ENCODE peak calls at places on chromosomes 2 and 18, in nine cellular contexts. E is neural crest cell, P is adrenal gland, W is body of pancreas, U is neural progenitor cell, H is MCF 10A, R is hepatocyte, G is astrocyte of the spinal cord, J is GM20000. X is an unnamed sample.
A peak's percentile ranks its signal among the peaks of the same experiment; 100 is the strongest.

GRCh38 chr2:144358979-144359541 is 160.9 kb downstream of the ZEB2 start:
- DNase-seq in E (no peak), P (no peak), W (no peak), U (no peak), H (peak; percentile 40), R (no peak), G (peak; percentile 64), J (peak; percentile 40), X (no peak)

GRCh38 chr2:80086831-80087230 is 217.7 kb downstream of the LRRTM1 start:
- DNase-seq in E (no peak), P (no peak), W (no peak), U (peak; percentile 46), H (peak; percentile 56), R (peak; percentile 45), G (peak; percentile 40), J (no peak), X (no peak)

GRCh38 chr18:24076950-24077349 is 61.9 kb upstream of the CABYR start:
- DNase-seq in E (no peak), P (no peak), W (no peak), U (no peak), H (no peak), R (no peak), G (no peak), J (no peak), X (no peak)

GRCh38 chr18:68738572-68738971 is 23.7 kb upstream of the TMX3 start:
- DNase-seq in E (no peak), P (no peak), W (no peak), U (no peak), H (no peak), R (no peak), G (no peak), J (no peak), X (no peak)

GRCh38 chr18:57397440-57397839 is 37.7 kb upstream of the ONECUT2 start:
- DNase-seq in E (no peak), P (no peak), W (no peak), U (no peak), H (peak; percentile 20), R (peak; percentile 13), G (peak; percentile 14), J (no peak), X (no peak)

GRCh38 chr2:147711031-147711430 is 133.8 kb upstream of the ACVR2A start:
- DNase-seq in E (no peak), P (no peak), W (no peak), U (no peak), H (no peak), R (no peak), G (no peak), J (no peak), X (no peak)

GRCh38 chr18:5475252-5475651 is 68.5 kb downstream of the EPB41L3 start:
- DNase-seq in E (no peak), P (no peak), W (peak; percentile 54), U (no peak), H (no peak), R (no peak), G (no peak), J (no peak), X (no peak)

GRCh38 chr2:21438949-21439348 is 315.2 kb downstream of the TDRD15 start:
- DNase-seq in E (no peak), P (no peak), W (peak; percentile 10), U (no peak), H (no peak), R (peak; percentile 16), G (peak; percentile 36), J (no peak), X (no peak)

GRCh38 chr18:59323931-59324622 is 5.6 kb upstream of the CPLX4 start:
- DNase-seq in E (no peak), P (no peak), W (no peak), U (peak; percentile 26), H (no peak), R (no peak), G (peak; percentile 78), J (no peak), X (no peak)

GRCh38 chr2:70686577-70687460 is 81.2 kb downstream of the ADD2 start:
- DNase-seq in E (peak; percentile 8), P (no peak), W (no peak), U (peak; percentile 75), H (peak; percentile 81), R (peak; percentile 66), G (peak; percentile 33), J (peak; percentile 69), X (peak; percentile 59)

GRCh38 chr18:36130883-36131653 is 1.4 kb downstream of the ELP2 start:
- DNase-seq in E (no peak), P (no peak), W (no peak), U (no peak), H (no peak), R (no peak), G (no peak), J (no peak), X (no peak)

GRCh38 chr2:111188681-111189080 is 68.0 kb downstream of the BCL2L11 start:
- DNase-seq in E (no peak), P (no peak), W (no peak), U (no peak), H (no peak), R (no peak), G (no peak), J (no peak), X (no peak)

GRCh38 chr18:64330976-64331375 is 182.1 kb upstream of the LINC00305 start:
- DNase-seq in E (no peak), P (no peak), W (no peak), U (no peak), H (no peak), R (no peak), G (no peak), J (no peak), X (no peak)

GRCh38 chr2:11292464-11293255 is 51.8 kb downstream of the ROCK2 start:
- DNase-seq in E (no peak), P (no peak), W (no peak), U (peak; percentile 10), H (peak; percentile 10), R (no peak), G (peak; percentile 47), J (no peak), X (no peak)

GRCh38 chr2:66691199-66691975 is 256.5 kb downstream of the MEIS1 start:
- DNase-seq in E (no peak), P (no peak), W (no peak), U (no peak), H (no peak), R (no peak), G (peak; percentile 32), J (no peak), X (no peak)

GRCh38 chr2:203328735-203329549 is 748 bp downstream of the ABI2 start:
- DNase-seq in E (peak; percentile 32), P (peak; percentile 48), W (peak; percentile 20), U (peak; percentile 74), H (peak; percentile 51), R (peak; percentile 75), G (peak; percentile 33), J (peak; percentile 81), X (peak; percentile 55)

GRCh38 chr2:75053484-75054112 is 95.2 kb downstream of the POLE4 start:
- DNase-seq in E (peak; percentile 16), P (no peak), W (peak; percentile 27), U (peak; percentile 77), H (peak; percentile 62), R (peak; percentile 70), G (peak; percentile 22), J (peak; percentile 64), X (no peak)

GRCh38 chr2:23546913-23547312 is 161.9 kb downstream of the KLHL29 start:
- DNase-seq in E (no peak), P (no peak), W (no peak), U (no peak), H (no peak), R (no peak), G (no peak), J (no peak), X (no peak)

GRCh38 chr2:23545811-23546210 is 160.8 kb downstream of the KLHL29 start:
- DNase-seq in E (no peak), P (no peak), W (no peak), U (no peak), H (no peak), R (no peak), G (no peak), J (no peak), X (peak; percentile 57)

GRCh38 chr2:23549051-23549450 is 164.1 kb downstream of the KLHL29 start:
- DNase-seq in E (no peak), P (no peak), W (no peak), U (no peak), H (no peak), R (no peak), G (peak; percentile 32), J (no peak), X (no peak)

GRCh38 chr2:23548143-23548769 is 163.3 kb downstream of the KLHL29 start:
- DNase-seq in E (no peak), P (no peak), W (no peak), U (no peak), H (no peak), R (no peak), G (no peak), J (no peak), X (no peak)

GRCh38 chr2:23547725-23548124 is 162.7 kb downstream of the KLHL29 start:
- DNase-seq in E (no peak), P (no peak), W (no peak), U (no peak), H (no peak), R (no peak), G (no peak), J (no peak), X (no peak)
- TF ChIP-seq CTCF in E (no peak), P (no peak), W (no peak), U (no peak), H (no peak), R (no peak), G (peak; percentile 4), J (no peak), X (no peak)

GRCh38 chr2:131682122-131682944 is 154.6 kb downstream of the CCDC74A start:
- DNase-seq in E (peak; percentile 68), P (peak; percentile 84), W (peak; percentile 90), U (peak; percentile 89), H (peak; percentile 86), R (peak; percentile 88), G (peak; percentile 92), J (peak; percentile 85), X (peak; percentile 86)
- TF ChIP-seq CTCF in E (peak; percentile 50), P (peak; percentile 12), W (peak; percentile 29), U (peak; percentile 48), H (peak; percentile 31), R (peak; percentile 35), G (peak; percentile 48), J (peak; percentile 20), X (peak; percentile 18)

GRCh38 chr18:72089432-72089831 is 454.7 kb downstream of the CBLN2 start:
- DNase-seq in E (no peak), P (no peak), W (no peak), U (no peak), H (no peak), R (no peak), G (no peak), J (no peak), X (no peak)

GRCh38 chr18:72091369-72091768 is 452.8 kb downstream of the CBLN2 start:
- DNase-seq in E (no peak), P (no peak), W (no peak), U (no peak), H (no peak), R (no peak), G (no peak), J (no peak), X (no peak)

GRCh38 chr18:72086421-72086820 is 457.7 kb downstream of the CBLN2 start:
- DNase-seq in E (no peak), P (no peak), W (no peak), U (peak; percentile 46), H (peak; percentile 52), R (peak; percentile 52), G (peak; percentile 50), J (no peak), X (no peak)
- TF ChIP-seq CTCF in E (peak; percentile 71), P (no peak), W (peak; percentile 46), U (peak; percentile 66), H (peak; percentile 34), R (peak; percentile 58), G (peak; percentile 52), J (no peak), X (peak; percentile 32)

GRCh38 chr2:220154243-220154642 is 526.8 kb downstream of the SLC4A3 start:
- DNase-seq in E (no peak), P (no peak), W (no peak), U (no peak), H (no peak), R (peak; percentile 28), G (no peak), J (no peak), X (no peak)
- TF ChIP-seq CTCF in E (peak; percentile 42), P (no peak), W (no peak), U (peak; percentile 35), H (peak; percentile 9), R (peak; percentile 40), G (no peak), J (no peak), X (no peak)

X was measured in heart left ventricle.